ENCODE peak calls at places on chromosome 3, in nine cellular contexts. G, Y, C, R, O, P, V, N and L are unnamed samples.

GRCh38 chr3:141913150-141913811 is 36.8 kb downstream of the ATP1B3 start:
- DNase-seq in G (no peak), Y (peak), C (no peak), R (no peak), O (peak), P (peak), V (no peak), N (peak), L (no peak)

GRCh38 chr3:70979983-70980645 is 603.4 kb downstream of the FOXP1 start:
- DNase-seq in G (no peak), Y (no peak), C (no peak), R (no peak), O (no peak), P (peak), V (no peak), N (no peak), L (no peak)

GRCh38 chr3:117977504-117978228 is 1057.0 kb downstream of the IGSF11 start:
- DNase-seq in G (no peak), Y (no peak), C (no peak), R (no peak), O (no peak), P (no peak), V (no peak), N (no peak), L (no peak)

GRCh38 chr3:176919836-176920760 is 277.2 kb downstream of the TBL1XR1 start:
- DNase-seq in G (no peak), Y (peak), C (no peak), R (no peak), O (peak), P (peak), V (no peak), N (peak), L (no peak)

GRCh38 chr3:64318001-64318400 is 92.7 kb upstream of the PRICKLE2 start:
- DNase-seq in G (no peak), Y (peak), C (no peak), R (no peak), O (no peak), P (peak), V (no peak), N (no peak), L (no peak)

GRCh38 chr3:109081746-109082510 is 36.0 kb downstream of the MORC1 start:
- DNase-seq in G (no peak), Y (peak), C (no peak), R (no peak), O (peak), P (peak), V (no peak), N (peak), L (no peak)

GRCh38 chr3:127157181-127157828 is 35.6 kb upstream of the PRR23E start:
- DNase-seq in G (no peak), Y (no peak), C (no peak), R (peak), O (no peak), P (no peak), V (no peak), N (no peak), L (no peak)

GRCh38 chr3:4994144-4994730 is 15.0 kb downstream of the BHLHE40 start:
- DNase-seq in G (peak), Y (no peak), C (no peak), R (no peak), O (no peak), P (peak), V (no peak), N (no peak), L (no peak)

GRCh38 chr3:12440927-12441326 is 43.4 kb upstream of the TSEN2 start:
- DNase-seq in G (no peak), Y (peak), C (peak), R (peak), O (no peak), P (peak), V (no peak), N (peak), L (no peak)

GRCh38 chr3:34008191-34008590 is 209.8 kb downstream of the PDCD6IP start:
- DNase-seq in G (no peak), Y (peak), C (no peak), R (no peak), O (no peak), P (peak), V (no peak), N (no peak), L (no peak)

GRCh38 chr3:142618917-142619401 is 22.8 kb downstream of the PLS1 start:
- DNase-seq in G (no peak), Y (no peak), C (no peak), R (no peak), O (peak), P (peak), V (no peak), N (peak), L (no peak)

GRCh38 chr3:194852836-194853508 is 167.3 kb downstream of the FAM43A start:
- DNase-seq in G (no peak), Y (no peak), C (no peak), R (no peak), O (no peak), P (no peak), V (peak), N (no peak), L (no peak)

GRCh38 chr3:161310649-161311423 is 60.5 kb downstream of the SPTSSB start:
- DNase-seq in G (no peak), Y (no peak), C (no peak), R (no peak), O (no peak), P (no peak), V (no peak), N (no peak), L (no peak)

GRCh38 chr3:149784064-149784704 is 8.2 kb downstream of the ANKUB1 start:
- DNase-seq in G (no peak), Y (peak), C (no peak), R (no peak), O (no peak), P (peak), V (no peak), N (no peak), L (no peak)

GRCh38 chr3:70990723-70991122 is 592.8 kb downstream of the FOXP1 start:
- DNase-seq in G (no peak), Y (no peak), C (no peak), R (no peak), O (no peak), P (peak), V (no peak), N (no peak), L (no peak)

GRCh38 chr3:105108823-105109222 is 257.9 kb upstream of the ALCAM start:
- DNase-seq in G (no peak), Y (no peak), C (no peak), R (no peak), O (no peak), P (no peak), V (no peak), N (no peak), L (no peak)

GRCh38 chr3:126113733-126114132 is 29.8 kb upstream of the SLC41A3 start:
- DNase-seq in G (no peak), Y (no peak), C (no peak), R (peak), O (no peak), P (no peak), V (no peak), N (no peak), L (no peak)

GRCh38 chr3:140236836-140237476 is 302.0 kb downstream of the CLSTN2 start:
- DNase-seq in G (no peak), Y (peak), C (no peak), R (no peak), O (no peak), P (no peak), V (no peak), N (peak), L (no peak)

GRCh38 chr3:123618768-123619484 is 34.1 kb upstream of the HACD2 start:
- DNase-seq in G (peak), Y (peak), C (peak), R (peak), O (no peak), P (peak), V (no peak), N (peak), L (peak)

GRCh38 chr3:126807795-126808194 is 103.8 kb downstream of the CHCHD6 start:
- DNase-seq in G (no peak), Y (no peak), C (no peak), R (no peak), O (no peak), P (peak), V (no peak), N (no peak), L (no peak)

GRCh38 chr3:159266779-159267178 is 464.9 kb downstream of the MFSD1 start:
- DNase-seq in G (no peak), Y (peak), C (no peak), R (no peak), O (peak), P (no peak), V (no peak), N (peak), L (peak)

GRCh38 chr3:179035232-179035631 is 36.4 kb downstream of the ZMAT3 start:
- DNase-seq in G (no peak), Y (no peak), C (no peak), R (no peak), O (no peak), P (no peak), V (no peak), N (no peak), L (no peak)

DNA sequence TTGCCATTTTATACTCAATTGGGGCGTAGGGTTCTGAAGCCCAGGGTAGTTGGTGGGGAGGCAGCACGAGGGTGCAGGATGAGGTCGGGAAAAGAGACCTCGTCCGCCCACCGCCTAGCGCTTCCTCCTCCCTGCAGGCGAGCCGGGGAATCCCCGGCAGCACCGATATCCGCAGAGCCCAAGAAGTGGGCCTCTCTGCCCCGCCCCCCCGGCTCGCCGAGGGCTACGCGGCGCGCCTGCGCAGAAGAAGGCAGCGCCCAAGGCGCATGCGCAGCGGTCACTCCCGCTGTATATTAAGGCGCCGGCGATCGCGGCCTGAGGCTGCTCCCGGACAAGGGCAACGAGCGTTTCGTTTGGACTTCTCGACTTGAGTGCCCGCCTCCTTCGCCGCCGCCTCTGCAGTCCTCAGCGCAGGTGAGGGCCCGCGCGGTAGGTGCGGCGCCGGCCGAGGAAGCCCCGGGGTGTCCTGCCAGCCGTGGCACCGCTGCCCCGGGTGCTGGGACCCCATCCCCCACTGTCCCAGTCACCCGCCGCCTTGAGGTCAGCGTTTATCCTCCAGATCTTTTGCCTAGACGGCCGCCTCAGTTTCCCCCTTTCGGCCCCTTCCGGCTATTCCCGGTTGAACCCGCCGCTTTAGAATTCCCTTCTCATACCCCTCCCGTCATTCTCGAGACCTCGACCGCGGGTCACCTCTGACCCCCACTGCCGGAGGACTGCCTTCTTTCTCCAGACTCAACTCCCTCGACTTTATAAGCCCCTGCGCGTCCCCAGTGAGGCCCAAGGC is at the start of gene ALAS1:
- DNase-seq in G (peak), Y (peak), C (peak), R (peak), O (peak), P (peak), V (peak), N (peak), L (peak)
- TF ChIP-seq CTCF in G (no peak), Y (no peak), C (peak), R (no peak), O (no peak), P (no peak), V (peak), N (no peak), L (no peak)

DNA sequence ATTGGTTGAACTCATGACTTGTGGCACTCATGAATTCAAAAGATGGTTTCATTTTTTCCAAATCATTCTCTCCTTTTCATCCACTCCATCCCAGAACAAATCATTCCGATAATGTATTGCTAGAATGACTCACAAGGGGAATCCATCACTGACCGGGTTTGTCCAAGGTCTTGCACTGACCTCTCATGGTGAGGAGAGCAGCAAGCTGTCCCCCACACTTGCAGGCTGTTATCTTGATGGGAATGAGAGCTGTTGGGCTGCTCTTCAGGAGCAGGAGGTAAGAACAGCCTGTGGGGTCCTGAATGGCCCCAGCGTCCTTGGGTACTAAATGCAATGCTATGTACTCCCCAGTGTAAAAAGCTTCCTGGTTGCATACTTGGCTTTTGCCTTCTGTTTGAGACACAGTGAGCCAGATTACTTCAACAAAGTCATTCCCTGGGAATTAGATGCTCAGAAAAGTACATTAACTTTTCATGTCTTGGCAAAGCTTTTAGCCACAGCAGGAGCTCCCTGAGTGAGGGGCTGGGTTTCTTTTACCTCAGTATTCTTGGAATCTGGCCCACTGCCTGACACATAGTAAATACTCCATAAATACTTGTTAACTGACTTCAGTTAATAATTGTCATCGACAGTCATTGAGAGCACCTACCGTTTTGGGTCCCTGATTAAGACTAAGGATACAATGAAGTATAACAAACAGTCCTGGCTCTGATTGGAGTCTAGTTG is 24.1 kb downstream of the CCNL1 start:
- DNase-seq in G (no peak), Y (peak), C (no peak), R (no peak), O (peak), P (peak), V (no peak), N (peak), L (peak)
- H3K4me3 ChIP-seq in G (no peak), Y (no peak), C (no peak), R (no peak), O (no peak), P (no peak), V (no peak), N (no peak), L (no peak)

DNA sequence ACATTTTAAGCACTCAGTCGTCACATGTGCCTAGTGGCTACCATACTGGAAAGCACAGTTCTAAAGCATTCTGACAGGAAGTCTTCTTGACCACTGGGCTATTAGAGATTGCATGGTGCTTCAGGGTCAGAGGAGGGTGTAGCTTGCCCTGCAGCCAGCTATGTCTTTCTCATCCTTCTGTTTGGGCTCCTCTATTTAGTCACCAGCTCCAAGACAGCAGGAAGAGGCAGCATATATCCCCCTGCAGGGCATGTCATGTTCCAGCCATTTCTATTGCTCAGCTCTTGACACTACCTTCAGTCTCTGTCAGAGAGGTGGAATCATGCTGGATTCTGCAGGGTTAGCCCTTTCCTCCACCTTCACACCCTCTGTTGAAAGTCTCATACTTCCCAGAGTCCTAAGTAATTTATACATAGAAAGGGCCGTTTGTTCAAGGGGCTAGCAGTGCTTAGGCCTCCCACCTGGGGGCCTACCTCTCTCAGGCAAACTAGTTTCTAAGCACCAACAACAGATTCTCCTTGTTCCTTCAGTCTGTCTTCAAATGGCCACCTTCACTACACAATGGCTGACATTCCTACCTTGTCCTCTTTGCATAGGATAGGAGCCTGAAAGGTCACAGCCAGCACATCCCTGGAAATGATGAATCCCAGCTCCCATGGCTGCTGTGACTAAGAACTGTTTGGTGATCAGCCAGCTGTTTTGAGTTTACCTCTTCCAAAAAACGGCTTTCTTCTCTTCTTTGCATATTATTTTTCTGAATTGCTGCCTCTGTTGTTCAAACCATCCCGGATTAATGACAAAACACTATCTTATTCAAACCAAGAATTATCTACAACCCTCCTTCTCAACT is 115.7 kb upstream of the BFSP2 start:
- DNase-seq in G (no peak), Y (no peak), C (no peak), R (no peak), O (no peak), P (no peak), V (no peak), N (no peak), L (no peak)
- TF ChIP-seq CTCF in G (no peak), Y (no peak), C (no peak), R (no peak), O (no peak), P (no peak), V (no peak), N (no peak), L (no peak)

GRCh38 chr3:27880969-27881892 is 159.1 kb upstream of the EOMES start:
- DNase-seq in G (no peak), Y (no peak), C (no peak), R (no peak), O (no peak), P (no peak), V (peak), N (no peak), L (no peak)
- H3K4me3 ChIP-seq in G (no peak), Y (no peak), C (no peak), R (no peak), O (no peak), P (no peak), V (peak), N (no peak), L (no peak)

DNA sequence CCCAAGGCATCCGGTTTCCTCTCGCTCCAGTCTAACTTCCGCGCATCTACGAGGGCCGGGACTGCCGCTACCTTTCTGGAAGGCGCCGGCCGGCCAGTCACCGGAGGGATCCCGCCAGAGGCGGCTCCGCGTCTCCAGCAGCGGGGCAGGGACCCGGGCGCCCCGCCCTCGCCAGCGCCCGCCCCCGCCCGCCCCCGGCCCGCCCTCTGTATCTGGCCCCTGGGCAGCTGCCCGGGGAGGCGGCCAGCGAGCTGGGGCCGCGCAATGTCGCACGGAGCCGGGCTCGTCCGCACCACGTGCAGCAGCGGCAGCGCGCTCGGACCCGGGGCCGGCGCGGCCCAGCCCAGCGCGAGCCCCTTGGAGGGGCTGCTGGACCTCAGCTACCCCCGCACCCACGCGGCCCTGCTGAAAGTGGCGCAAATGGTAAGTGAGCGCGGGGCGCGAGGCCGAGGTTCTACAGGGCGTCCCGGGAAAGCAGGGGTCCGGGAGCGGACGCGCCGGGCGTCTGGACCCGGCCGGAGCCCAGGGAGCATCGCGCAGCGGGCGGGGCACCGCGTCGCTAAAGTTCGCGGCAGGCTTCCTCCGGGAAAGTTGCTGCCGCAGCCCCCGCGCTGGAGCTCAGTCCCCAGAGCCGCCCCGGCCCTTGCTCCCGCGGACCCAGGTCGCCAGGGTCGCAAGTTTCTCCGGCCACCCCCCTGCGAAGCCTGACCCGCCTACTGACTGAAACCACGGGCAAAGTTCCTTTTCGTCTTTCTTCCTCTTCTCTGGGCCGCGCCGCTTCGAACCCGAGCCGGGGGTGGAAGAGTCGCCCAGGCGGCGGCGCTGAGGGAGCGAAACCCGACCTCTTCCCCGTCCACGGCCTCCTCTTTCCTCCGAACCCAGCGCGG is at the start of gene CMTM7:
- DNase-seq in G (peak), Y (peak), C (peak), R (peak), O (peak), P (peak), V (peak), N (peak), L (no peak)
- TF ChIP-seq CTCF in G (no peak), Y (peak), C (no peak), R (no peak), O (no peak), P (no peak), V (peak), N (peak), L (no peak)

DNA sequence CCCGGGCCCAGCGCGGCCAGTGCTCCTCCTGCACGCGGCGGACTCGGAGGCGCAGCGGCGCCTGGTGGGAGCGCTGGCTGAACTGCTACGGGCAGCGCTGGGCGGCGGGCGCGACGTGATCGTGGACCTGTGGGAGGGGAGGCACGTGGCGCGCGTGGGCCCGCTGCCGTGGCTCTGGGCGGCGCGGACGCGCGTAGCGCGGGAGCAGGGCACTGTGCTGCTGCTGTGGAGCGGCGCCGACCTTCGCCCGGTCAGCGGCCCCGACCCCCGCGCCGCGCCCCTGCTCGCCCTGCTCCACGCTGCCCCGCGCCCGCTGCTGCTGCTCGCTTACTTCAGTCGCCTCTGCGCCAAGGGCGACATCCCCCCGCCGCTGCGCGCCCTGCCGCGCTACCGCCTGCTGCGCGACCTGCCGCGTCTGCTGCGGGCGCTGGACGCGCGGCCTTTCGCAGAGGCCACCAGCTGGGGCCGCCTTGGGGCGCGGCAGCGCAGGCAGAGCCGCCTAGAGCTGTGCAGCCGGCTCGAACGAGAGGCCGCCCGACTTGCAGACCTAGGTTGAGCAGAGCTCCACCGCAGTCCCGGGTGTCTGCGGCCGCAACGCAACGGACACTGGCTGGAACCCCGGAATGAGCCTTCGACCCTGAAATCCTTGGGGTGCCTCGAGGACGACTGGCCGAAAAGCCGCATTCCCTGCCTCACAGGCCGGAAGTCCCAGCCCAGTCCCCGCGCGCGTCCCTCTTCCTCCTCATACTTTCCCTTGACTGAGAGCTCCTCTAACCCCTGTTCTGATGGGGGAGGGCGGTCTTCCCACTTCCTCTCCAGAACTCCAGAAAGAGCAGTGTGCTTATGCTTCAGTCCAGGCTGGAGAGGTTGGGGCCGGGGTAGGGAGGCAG is 1.4 kb upstream of the IL17RC start:
- DNase-seq in G (peak), Y (peak), C (peak), R (peak), O (peak), P (peak), V (peak), N (peak), L (peak)
- H3K4me3 ChIP-seq in G (peak), Y (peak), C (peak), R (peak), O (peak), P (peak), V (peak), N (peak), L (peak)

GRCh38 chr3:53806182-53807116 is 39.8 kb downstream of the CHDH start:
- DNase-seq in G (peak), Y (peak), C (no peak), R (peak), O (peak), P (peak), V (peak), N (peak), L (no peak)
- TF ChIP-seq CTCF in G (no peak), Y (no peak), C (no peak), R (no peak), O (no peak), P (no peak), V (no peak), N (no peak), L (no peak)